ENCODE peak calls at places on chromosomes 2 and 18, in six cellular contexts. W is breast epithelium, E is suprapubic skin, C is sigmoid colon, B is stomach, Q is spleen. R is an unnamed sample.
A peak's percentile ranks its signal among the peaks of the same experiment; 100 is the strongest.

GRCh38 chr18:32550958-32551357 is 80.3 kb upstream of the GAREM1 start:
- DNase-seq in E (no peak), W (no peak), B (no peak), C (no peak), Q (no peak), R (no peak)

GRCh38 chr18:35618703-35619102 is 37.2 kb downstream of the GALNT1 start:
- DNase-seq in Q (no peak), W (no peak), B (no peak), E (no peak), C (no peak), R (no peak)

GRCh38 chr2:70514612-70515055 is 39.0 kb downstream of the TGFA start:
- DNase-seq in Q (no peak), E (peak; percentile 78), C (no peak), B (peak; percentile 92), W (peak; percentile 67), R (peak; percentile 82)

GRCh38 chr2:11663427-11663826 is 6.6 kb downstream of the NTSR2 start:
- DNase-seq in C (no peak), W (no peak), E (no peak), B (no peak), Q (no peak), R (no peak)

GRCh38 chr18:53698907-53699306 is 525.6 kb downstream of the MBD2 start:
- DNase-seq in E (no peak), C (no peak), W (no peak), Q (no peak), B (peak; percentile 52), R (no peak)

GRCh38 chr2:133338224-133338623 is 230.0 kb downstream of the NCKAP5 start:
- DNase-seq in C (no peak), W (no peak), E (no peak), B (no peak), Q (no peak), R (no peak)

GRCh38 chr2:75276093-75277055 is 77.1 kb upstream of the TACR1 start:
- DNase-seq in E (no peak), W (no peak), Q (no peak), C (no peak), B (no peak), R (no peak)

GRCh38 chr18:63603772-63604171 is 16.6 kb downstream of the SERPINB13 start:
- DNase-seq in B (no peak), Q (no peak), W (no peak), C (no peak), E (no peak), R (no peak)

GRCh38 chr2:237159006-237159897 is 73.6 kb downstream of the COPS8 start:
- DNase-seq in B (no peak), Q (no peak), E (no peak), C (no peak), W (no peak), R (no peak)

GRCh38 chr2:106885981-106886915 is at the start of gene ST6GAL2:
- DNase-seq in C (no peak), E (no peak), W (no peak), Q (no peak), B (no peak), R (peak; percentile 81)

GRCh38 chr2:231367178-231367577 is 28.3 kb upstream of the B3GNT7 start:
- DNase-seq in W (no peak), Q (peak; percentile 55), E (no peak), C (peak; percentile 33), B (no peak), R (no peak)

GRCh38 chr2:31535753-31536152 is 45.0 kb downstream of the SRD5A2 start:
- DNase-seq in W (no peak), E (no peak), B (no peak), Q (no peak), C (no peak), R (no peak)

GRCh38 chr2:226414313-226414712 is 385.3 kb downstream of the IRS1 start:
- DNase-seq in Q (no peak), W (no peak), B (no peak), C (no peak), E (no peak), R (no peak)

GRCh38 chr18:9701604-9702324 is 6.3 kb upstream of the RAB31 start:
- DNase-seq in B (no peak), Q (no peak), C (peak; percentile 63), E (no peak), W (no peak), R (no peak)

GRCh38 chr2:124258481-124258880 is 233.4 kb downstream of the CNTNAP5 start:
- DNase-seq in C (no peak), B (no peak), Q (no peak), W (no peak), E (no peak), R (no peak)

GRCh38 chr2:47147011-47147410 is 8.1 kb downstream of the STPG4 start:
- DNase-seq in W (no peak), B (no peak), E (no peak), Q (no peak), C (no peak), R (no peak)

GRCh38 chr2:47150175-47150574 is 4.9 kb downstream of the STPG4 start:
- DNase-seq in C (no peak), Q (no peak), E (no peak), W (no peak), B (no peak), R (no peak)

GRCh38 chr2:47155091-47155876 is at the start of gene STPG4:
- DNase-seq in C (no peak), W (no peak), Q (peak; percentile 65), E (no peak), B (no peak), R (peak; percentile 69)

GRCh38 chr2:47158576-47158975 is 3.5 kb upstream of the STPG4 start:
- DNase-seq in E (no peak), W (no peak), C (no peak), B (no peak), Q (no peak), R (no peak)

GRCh38 chr2:47152803-47153202 is 2.3 kb downstream of the STPG4 start:
- DNase-seq in E (no peak), C (no peak), W (no peak), B (no peak), Q (no peak), R (no peak)
- H3K36me3 ChIP-seq in E (peaks cover 35% of the 10 kb centered on the region), C (peaks cover 21% of the 10 kb centered on the region), W (no peaks in the 10 kb centered on the region), B (peaks cover 7% of the 10 kb centered on the region), Q (peaks cover 16% of the 10 kb centered on the region), R (peaks cover 17% of the 10 kb centered on the region)

GRCh38 chr2:151204720-151205119 is 56.9 kb downstream of the RBM43 start:
- DNase-seq in E (no peak), W (no peak), Q (no peak), B (no peak), C (no peak), R (no peak)

GRCh38 chr2:151200844-151201243 is 60.8 kb downstream of the RBM43 start:
- DNase-seq in W (no peak), B (no peak), E (no peak), Q (no peak), C (no peak), R (no peak)

GRCh38 chr2:151197184-151198070 is 64.2 kb downstream of the RBM43 start:
- DNase-seq in B (no peak), Q (no peak), C (no peak), E (no peak), W (peak; percentile 19), R (no peak)

GRCh38 chr2:151198646-151199045 is 63.0 kb downstream of the RBM43 start:
- DNase-seq in C (no peak), E (no peak), W (no peak), Q (no peak), B (no peak), R (no peak)

GRCh38 chr2:151200277-151200676 is 61.4 kb downstream of the RBM43 start:
- DNase-seq in Q (no peak), C (no peak), B (no peak), W (no peak), E (no peak), R (no peak)
- TF ChIP-seq POLR2AphosphoS5 in Q (no peak), C (no peak), B (no peak), W (no peak), E (no peak), R (no peak)

GRCh38 chr2:74077636-74078035 is 70.1 kb downstream of the BOLA3 start:
- DNase-seq in B (no peak), E (no peak), C (no peak), W (no peak), Q (no peak), R (no peak)

GRCh38 chr2:74079522-74080341 is 68.0 kb downstream of the BOLA3 start:
- DNase-seq in B (no peak), C (no peak), Q (no peak), E (no peak), W (no peak), R (no peak)

GRCh38 chr2:74078467-74078866 is 69.2 kb downstream of the BOLA3 start:
- DNase-seq in B (no peak), C (no peak), E (no peak), Q (no peak), W (no peak), R (no peak)

GRCh38 chr2:74081030-74081429 is 66.7 kb downstream of the BOLA3 start:
- DNase-seq in C (no peak), E (no peak), B (no peak), W (no peak), Q (no peak), R (no peak)

GRCh38 chr2:74080346-74080745 is 67.4 kb downstream of the BOLA3 start:
- DNase-seq in W (no peak), C (no peak), Q (no peak), E (no peak), B (no peak), R (no peak)
- TF ChIP-seq CTCF in W (no peak), C (peak; percentile 47), Q (no peak), E (no peak), B (no peak), R (no peak)

GRCh38 chr2:181943411-181944124 is 42.1 kb upstream of the PPP1R1C start:
- DNase-seq in E (no peak), W (no peak), C (no peak), B (no peak), Q (no peak), R (no peak)

GRCh38 chr2:181947273-181947672 is 38.4 kb upstream of the PPP1R1C start:
- DNase-seq in C (no peak), Q (no peak), W (no peak), E (no peak), B (no peak), R (no peak)

GRCh38 chr2:181946444-181947127 is 39.1 kb upstream of the PPP1R1C start:
- DNase-seq in Q (no peak), E (no peak), W (no peak), B (no peak), C (no peak), R (no peak)

GRCh38 chr2:181944914-181945291 is 40.8 kb upstream of the PPP1R1C start:
- DNase-seq in W (no peak), E (no peak), C (no peak), Q (no peak), B (no peak), R (no peak)

DNA sequence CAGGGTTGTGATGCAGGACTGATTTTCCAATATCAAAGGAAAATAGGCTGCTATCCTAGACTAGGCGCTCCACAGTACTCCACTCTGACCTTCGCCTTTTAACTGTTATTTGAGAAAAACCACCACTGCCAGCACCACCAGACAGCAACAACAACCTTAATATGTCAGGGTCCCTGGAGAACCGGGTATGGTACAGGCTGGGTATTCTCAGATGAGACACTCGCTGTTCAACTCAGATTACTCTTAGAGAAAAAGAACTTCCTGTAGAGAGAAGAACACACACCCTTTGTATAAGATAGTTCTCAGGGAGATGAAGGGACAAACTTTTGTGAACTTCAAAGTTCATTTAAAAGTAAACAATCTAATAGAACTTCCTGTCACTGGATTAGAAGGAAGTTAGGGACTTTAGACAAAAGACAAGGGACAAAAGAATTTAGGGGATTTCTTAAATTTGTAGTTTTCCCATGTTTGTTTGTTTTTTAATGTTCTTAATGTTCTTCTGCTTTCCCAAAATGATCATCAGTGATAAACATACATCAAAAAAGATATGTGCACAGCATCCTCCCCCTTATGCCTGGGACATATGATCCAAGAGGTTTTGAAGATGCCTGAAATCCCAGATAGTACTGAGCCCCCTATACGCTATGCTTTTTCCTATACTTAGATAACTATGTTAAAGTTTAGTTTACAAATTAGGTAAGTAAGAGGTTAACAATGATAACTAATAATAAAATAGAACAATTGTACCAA is 41.3 kb upstream of the PPP1R1C start:
- DNase-seq in E (no peak), W (no peak), Q (no peak), B (no peak), C (no peak), R (no peak)
- H3K36me3 ChIP-seq in E (no peaks in the 10 kb centered on the region), W (no peaks in the 10 kb centered on the region), Q (no peaks in the 10 kb centered on the region), B (no peaks in the 10 kb centered on the region), C (no peaks in the 10 kb centered on the region), R (no peaks in the 10 kb centered on the region)

R was measured in upper lobe of left lung.